ENCODE peak calls at places on chromosomes 4 and X, in four cellular contexts. G is mesenchymal stem cell, I is mammary epithelial cell, Q is neuronal stem cell. T is an unnamed sample.

GRCh38 chr4:98682719-98683118 is 24.3 kb upstream of the TSPAN5 start:
- DNase-seq in G (peak), I (no peak), Q (no peak), T (peak)

GRCh38 chrX:23742174-23742692 is 843 bp downstream of the ACOT9 start:
- DNase-seq in G (peak), I (peak), Q (no peak), T (peak)

GRCh38 chrX:13658602-13659001 is 5.7 kb downstream of the TCEANC start:
- DNase-seq in G (peak), I (peak), Q (peak), T (peak)

GRCh38 chrX:130704053-130705038 is 198.7 kb downstream of the ENOX2 start:
- DNase-seq in G (peak), I (peak), Q (no peak), T (peak)

GRCh38 chr4:185128272-185129119 is 14.6 kb upstream of the SLC25A4 start:
- DNase-seq in G (peak), I (peak), Q (peak), T (peak)

GRCh38 chr4:761739-762138 is 56.1 kb downstream of the PCGF3 start:
- DNase-seq in G (no peak), I (no peak), Q (no peak), T (no peak)

GRCh38 chr4:182604161-182604591 is 313.0 kb downstream of the DCTD start:
- DNase-seq in G (peak), I (no peak), Q (no peak), T (peak)

GRCh38 chr4:26256016-26256415 is 64.8 kb upstream of the RBPJ start:
- DNase-seq in G (no peak), I (no peak), Q (no peak), T (peak)

GRCh38 chr4:153115322-153116100 is 88.7 kb upstream of the TRIM2 start:
- DNase-seq in G (peak), I (peak), Q (no peak), T (peak)

GRCh38 chrX:84715315-84715714 is 213.1 kb upstream of the HDX start:
- DNase-seq in G (no peak), I (no peak), Q (no peak), T (no peak)

GRCh38 chr4:128862608-128863313 is 53.3 kb downstream of the JADE1 start:
- DNase-seq in G (peak), I (no peak), Q (no peak), T (no peak)

GRCh38 chr4:156677656-156678055 is 293.9 kb downstream of the PDGFC start:
- DNase-seq in G (no peak), I (no peak), Q (no peak), T (no peak)

GRCh38 chrX:19839770-19840254 is 47.6 kb downstream of the SH3KBP1 start:
- DNase-seq in G (no peak), I (peak), Q (no peak), T (no peak)

GRCh38 chrX:21509912-21510311 is 135.7 kb downstream of the CNKSR2 start:
- DNase-seq in G (no peak), I (peak), Q (no peak), T (no peak)

GRCh38 chr4:159206427-159206871 is 103.6 kb downstream of the RAPGEF2 start:
- DNase-seq in G (peak), I (peak), Q (no peak), T (peak)

GRCh38 chr4:139223682-139224317 is 46.8 kb upstream of the ELF2 start:
- DNase-seq in G (no peak), I (peak), Q (no peak), T (no peak)

GRCh38 chrX:131752493-131753198 is 208.8 kb downstream of the OR13H1 start:
- DNase-seq in G (no peak), I (peak), Q (no peak), T (peak)

GRCh38 chrX:50780144-50780543 is 33.9 kb downstream of the SHROOM4 start:
- DNase-seq in G (no peak), I (no peak), Q (no peak), T (no peak)

GRCh38 chr4:37644962-37645361 is 41.2 kb downstream of the RELL1 start:
- DNase-seq in G (no peak), I (no peak), Q (no peak), T (peak)

GRCh38 chr4:33381806-33382205 is 2661.6 kb downstream of the PCDH7 start:
- DNase-seq in G (no peak), I (no peak), Q (no peak), T (no peak)

GRCh38 chr4:24754586-24754985 is 40.8 kb upstream of the SOD3 start:
- DNase-seq in G (no peak), I (peak), Q (no peak), T (no peak)

GRCh38 chrX:137194164-137194563 is 160.4 kb upstream of the GPR101 start:
- DNase-seq in G (no peak), I (peak), Q (peak), T (peak)

GRCh38 chr4:113790478-113790877 is 28.9 kb upstream of the CAMK2D start:
- DNase-seq in G (no peak), I (no peak), Q (no peak), T (no peak)

GRCh38 chr4:98685225-98686045 is 27.0 kb upstream of the TSPAN5 start:
- DNase-seq in G (no peak), I (no peak), Q (no peak), T (no peak)

GRCh38 chr4:89055157-89056080 is 1.6 kb downstream of the FAM13A start:
- DNase-seq in G (no peak), I (peak), Q (no peak), T (peak)

GRCh38 chr4:89049853-89050252 is 7.1 kb downstream of the FAM13A start:
- DNase-seq in G (no peak), I (no peak), Q (no peak), T (no peak)

GRCh38 chr4:89056953-89057398 is at the start of gene FAM13A:
- DNase-seq in G (peak), I (peak), Q (peak), T (peak)

GRCh38 chr4:89056292-89056952 is 563 bp downstream of the FAM13A start:
- DNase-seq in G (no peak), I (no peak), Q (peak), T (no peak)

DNA sequence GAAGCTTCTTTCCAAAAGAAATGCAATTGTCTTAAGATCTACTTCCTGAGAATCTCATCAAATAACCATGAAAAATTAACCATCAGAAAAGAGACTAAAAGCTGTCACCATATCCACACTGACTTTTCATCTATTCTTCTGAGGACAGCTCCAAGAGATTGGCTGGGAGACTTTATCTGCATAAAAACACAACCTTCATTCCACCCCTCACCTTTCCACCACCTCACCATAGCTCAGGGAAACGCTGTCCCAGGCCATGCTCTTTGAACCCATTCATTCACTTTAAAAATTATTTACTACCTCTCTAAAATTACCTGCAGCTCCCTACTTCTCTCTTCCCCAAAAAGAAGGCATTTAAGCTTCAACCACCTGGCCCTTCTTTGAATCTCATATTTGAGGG is 2.4 kb downstream of the FAM13A start:
- DNase-seq in G (no peak), I (no peak), Q (no peak), T (no peak)
- H3K9ac ChIP-seq in G (no peak), I (no peak), Q (no peak), T (no peak)

DNA sequence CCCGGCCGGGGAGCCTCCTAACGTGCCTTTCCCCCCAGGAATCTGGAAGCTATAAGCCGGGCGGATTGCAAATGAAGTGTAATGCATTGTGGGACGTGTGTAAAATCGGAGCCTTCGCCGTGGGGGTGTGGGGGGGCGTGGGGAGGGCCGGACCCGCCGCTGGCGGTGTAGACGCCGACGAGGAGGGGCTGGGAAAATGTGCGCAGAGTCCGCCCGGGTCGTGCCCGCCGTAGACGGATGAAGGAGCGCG is 1.3 kb downstream of the STOX2 start:
- DNase-seq in G (peak), I (no peak), Q (no peak), T (no peak)
- H3K4me3 ChIP-seq in G (no peak), I (no peak), Q (peak), T (peak)

GRCh38 chr4:92521941-92522340 is 218.2 kb downstream of the GRID2 start:
- DNase-seq in G (no peak), I (no peak), Q (no peak), T (no peak)

GRCh38 chr4:92516450-92516849 is 212.7 kb downstream of the GRID2 start:
- DNase-seq in G (no peak), I (no peak), Q (no peak), T (no peak)

GRCh38 chr4:92519727-92520126 is 216.0 kb downstream of the GRID2 start:
- DNase-seq in G (no peak), I (no peak), Q (no peak), T (no peak)

GRCh38 chr4:92520563-92520962 is 216.8 kb downstream of the GRID2 start:
- DNase-seq in G (no peak), I (no peak), Q (peak), T (no peak)

GRCh38 chr4:92522371-92522770 is 218.6 kb downstream of the GRID2 start:
- DNase-seq in G (peak), I (no peak), Q (no peak), T (no peak)
- H3K9ac ChIP-seq in G (no peak), I (no peak), Q (no peak), T (no peak)

GRCh38 chrX:100407147-100407783 is 2.8 kb downstream of the PCDH19 start:
- DNase-seq in G (no peak), I (no peak), Q (no peak), T (no peak)
- H3K4me3 ChIP-seq in G (no peak), I (no peak), Q (no peak), T (no peak)

T was measured in adipocyte.